ENCODE peak calls at places on chromosomes 3 and 15, in five cellular contexts. G is ovary, H is gastrocnemius medialis, O is heart left ventricle, I is prostate gland. F is an unnamed sample. For H3K36me3, the result is how much of the 10 kb centered on the place peaks cover.

GRCh38 chr3:174931969-174932368 is 72.8 kb downstream of the NAALADL2 start:
- DNase-seq in G (no peak), H (no peak), O (no peak), I (no peak), F (no peak)

GRCh38 chr3:138348107-138348949 is at the start of gene MRAS:
- DNase-seq in G (peak), H (peak), O (peak), I (peak), F (peak)

GRCh38 chr3:179156170-179156569 is 8.0 kb downstream of the PIK3CA start:
- DNase-seq in G (no peak), H (peak), O (no peak), I (no peak), F (no peak)

GRCh38 chr15:68028808-68029207 is 25.3 kb upstream of the PIAS1 start:
- DNase-seq in G (no peak), H (no peak), O (no peak), I (no peak), F (no peak)

GRCh38 chr3:18625085-18625484 is 199.9 kb upstream of the SATB1 start:
- DNase-seq in G (no peak), H (no peak), O (no peak), I (no peak), F (no peak)

GRCh38 chr3:170476291-170476690 is 57.6 kb downstream of the CLDN11 start:
- DNase-seq in G (no peak), H (no peak), O (no peak), I (no peak), F (no peak)

GRCh38 chr3:4907647-4908046 is 71.6 kb upstream of the BHLHE40 start:
- DNase-seq in G (no peak), H (no peak), O (no peak), I (no peak), F (no peak)

GRCh38 chr3:64158334-64158733 is 66.9 kb downstream of the PRICKLE2 start:
- DNase-seq in G (no peak), H (no peak), O (no peak), I (peak), F (peak)

GRCh38 chr3:61493339-61493738 is 68.0 kb upstream of the PTPRG start:
- DNase-seq in G (no peak), H (no peak), O (no peak), I (no peak), F (no peak)

GRCh38 chr15:36784717-36785116 is 205.3 kb downstream of the CDIN1 start:
- DNase-seq in G (no peak), H (no peak), O (no peak), I (no peak), F (peak)

GRCh38 chr3:129517516-129517915 is 10.9 kb upstream of the RHO start:
- DNase-seq in G (no peak), H (no peak), O (no peak), I (no peak), F (no peak)

GRCh38 chr3:134201201-134202130 is 49.2 kb downstream of the RYK start:
- DNase-seq in G (no peak), H (no peak), O (no peak), I (no peak), F (no peak)

GRCh38 chr3:64185436-64185835 is 39.8 kb downstream of the PRICKLE2 start:
- DNase-seq in G (no peak), H (no peak), O (no peak), I (no peak), F (no peak)

GRCh38 chr15:48554112-48554511 is 91.4 kb downstream of the FBN1 start:
- DNase-seq in G (no peak), H (no peak), O (no peak), I (no peak), F (no peak)

GRCh38 chr3:33831053-33831452 is 32.6 kb downstream of the PDCD6IP start:
- DNase-seq in G (no peak), H (no peak), O (no peak), I (no peak), F (no peak)

GRCh38 chr15:62783303-62783957 is 259.1 kb upstream of the TPM1 start:
- DNase-seq in G (no peak), H (no peak), O (no peak), I (no peak), F (no peak)

GRCh38 chr3:16388850-16389411 is 123.9 kb downstream of the OXNAD1 start:
- DNase-seq in G (no peak), H (no peak), O (no peak), I (no peak), F (no peak)

GRCh38 chr15:39320886-39321285 is 260.0 kb upstream of the THBS1 start:
- DNase-seq in G (no peak), H (no peak), O (no peak), I (no peak), F (no peak)

GRCh38 chr3:151135548-151136337 is 50.3 kb downstream of the MED12L start:
- DNase-seq in G (no peak), H (peak), O (no peak), I (no peak), F (peak)

GRCh38 chr3:20739814-20740213 is 553.8 kb upstream of the SGO1 start:
- DNase-seq in G (no peak), H (no peak), O (no peak), I (no peak), F (no peak)

GRCh38 chr15:95760508-95760907 is 570.0 kb upstream of the NR2F2 start:
- DNase-seq in G (peak), H (peak), O (no peak), I (no peak), F (no peak)

GRCh38 chr3:48431224-48432029 is 1.5 kb upstream of the PLXNB1 start:
- DNase-seq in G (peak), H (no peak), O (no peak), I (no peak), F (no peak)

GRCh38 chr3:173750095-173750494 is 352.6 kb downstream of the NLGN1 start:
- DNase-seq in G (no peak), H (no peak), O (no peak), I (no peak), F (no peak)

GRCh38 chr3:38112378-38112761 is 24.6 kb downstream of the ACAA1 start:
- DNase-seq in G (no peak), H (no peak), O (no peak), I (no peak), F (no peak)

GRCh38 chr15:62895139-62895866 is 147.2 kb upstream of the TPM1 start:
- DNase-seq in G (no peak), H (no peak), O (no peak), I (no peak), F (no peak)

GRCh38 chr3:36219398-36219797 is 160.9 kb upstream of the STAC start:
- DNase-seq in G (no peak), H (no peak), O (no peak), I (no peak), F (no peak)

GRCh38 chr3:174440350-174440716 is 418.8 kb upstream of the NAALADL2 start:
- DNase-seq in G (peak), H (no peak), O (peak), I (peak), F (no peak)

GRCh38 chr3:59456852-59457485 is 407.1 kb upstream of the CFAP20DC start:
- DNase-seq in G (no peak), H (no peak), O (no peak), I (no peak), F (no peak)

GRCh38 chr3:44915702-44916438 is 41.5 kb downstream of the TGM4 start:
- DNase-seq in G (no peak), H (no peak), O (no peak), I (no peak), F (no peak)

GRCh38 chr3:139520028-139520737 is 19.4 kb downstream of the RBP1 start:
- DNase-seq in G (no peak), H (no peak), O (no peak), I (no peak), F (no peak)

GRCh38 chr15:83285979-83286553 is 1.6 kb upstream of the BNC1 start:
- DNase-seq in G (no peak), H (no peak), O (no peak), I (no peak), F (no peak)

GRCh38 chr15:69480932-69481331 is 28.3 kb downstream of the RPLP1 start:
- DNase-seq in G (no peak), H (no peak), O (no peak), I (no peak), F (no peak)

GRCh38 chr3:20054549-20054987 is 14.3 kb downstream of the KAT2B start:
- DNase-seq in G (no peak), H (peak), O (peak), I (peak), F (peak)

GRCh38 chr3:77059354-77059753 is 19.5 kb downstream of the ROBO2 start:
- DNase-seq in G (no peak), H (no peak), O (no peak), I (no peak), F (no peak)

GRCh38 chr3:160372780-160373179 is 26.2 kb downstream of the IFT80 start:
- DNase-seq in G (no peak), H (no peak), O (no peak), I (no peak), F (no peak)

GRCh38 chr3:193882091-193882490 is 253.9 kb upstream of the HES1 start:
- DNase-seq in G (no peak), H (no peak), O (no peak), I (no peak), F (no peak)

GRCh38 chr3:135905058-135905724 is 60.3 kb upstream of the PPP2R3A start:
- DNase-seq in G (no peak), H (no peak), O (no peak), I (no peak), F (no peak)

DNA sequence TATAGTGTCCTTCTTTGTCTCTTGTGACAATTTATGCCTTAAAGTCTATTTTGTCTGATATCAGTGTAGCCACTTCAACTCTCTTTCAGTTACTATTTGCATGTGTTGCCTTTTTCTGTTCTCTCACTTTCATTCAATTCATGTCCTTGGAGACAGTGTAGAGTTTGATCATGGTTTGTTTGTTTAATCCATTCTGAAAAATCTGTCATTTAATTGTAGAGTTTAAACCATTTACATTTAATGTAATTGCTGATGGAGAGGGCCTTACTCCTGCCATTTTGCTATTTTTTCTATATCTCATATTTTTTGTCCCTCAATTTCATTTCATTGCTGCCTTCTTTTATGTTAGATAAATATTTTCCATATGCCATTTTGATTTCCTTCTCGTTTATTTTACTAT is 42.3 kb downstream of the LSM3 start:
- DNase-seq in G (no peak), H (no peak), O (no peak), I (no peak), F (no peak)
- TF ChIP-seq CTCF in G (no peak), H (no peak), O (no peak), I (no peak), F (no peak)

GRCh38 chr3:153161138-153161713 is 800 bp upstream of the RAP2B start:
- DNase-seq in G (peak), H (peak), O (peak), I (peak), F (peak)
- TF ChIP-seq POLR2A in G (peak), H (peak), O (peak), I (peak), F (peak)

DNA sequence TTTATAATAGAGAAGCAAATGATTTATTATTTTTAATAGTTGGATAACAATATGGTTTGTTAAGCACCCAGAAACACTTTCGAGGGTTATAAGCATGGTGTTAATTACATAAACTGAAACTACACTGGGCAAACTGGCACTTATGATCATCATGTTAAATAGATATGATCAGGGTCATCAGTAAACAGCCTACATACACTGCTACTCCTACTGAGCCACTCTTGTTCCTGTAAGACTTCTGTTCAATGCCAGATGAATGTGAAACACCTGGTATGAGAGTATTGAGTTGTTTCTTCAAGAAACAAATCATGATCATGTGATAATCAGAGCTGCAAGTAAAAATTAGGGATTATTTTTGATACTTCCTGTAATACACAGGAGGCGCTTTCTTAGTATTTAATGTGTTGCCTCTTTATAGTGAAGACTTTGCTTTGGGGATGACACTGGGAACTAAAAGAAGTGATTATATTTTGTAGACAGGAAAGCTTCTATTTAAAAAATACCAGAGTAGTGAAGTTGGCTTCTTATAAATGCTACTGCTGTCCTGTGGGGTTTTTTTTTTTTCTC is 32.3 kb upstream of the UTS2B start:
- DNase-seq in G (no peak), H (no peak), O (no peak), I (no peak), F (no peak)
- H3K36me3 ChIP-seq in G (under half), H (under half), O (under half), I (under half), F (under half)

GRCh38 chr15:57696146-57696545 is 10.4 kb upstream of the POLR2M start:
- DNase-seq in G (no peak), H (no peak), O (no peak), I (no peak), F (no peak)

GRCh38 chr15:57692709-57693108 is 13.8 kb upstream of the POLR2M start:
- DNase-seq in G (no peak), H (no peak), O (no peak), I (peak), F (no peak)

GRCh38 chr15:57691082-57691481 is 15.4 kb upstream of the POLR2M start:
- DNase-seq in G (no peak), H (no peak), O (no peak), I (peak), F (no peak)

GRCh38 chr15:57697588-57697987 is 8.9 kb upstream of the POLR2M start:
- DNase-seq in G (no peak), H (no peak), O (no peak), I (no peak), F (no peak)

DNA sequence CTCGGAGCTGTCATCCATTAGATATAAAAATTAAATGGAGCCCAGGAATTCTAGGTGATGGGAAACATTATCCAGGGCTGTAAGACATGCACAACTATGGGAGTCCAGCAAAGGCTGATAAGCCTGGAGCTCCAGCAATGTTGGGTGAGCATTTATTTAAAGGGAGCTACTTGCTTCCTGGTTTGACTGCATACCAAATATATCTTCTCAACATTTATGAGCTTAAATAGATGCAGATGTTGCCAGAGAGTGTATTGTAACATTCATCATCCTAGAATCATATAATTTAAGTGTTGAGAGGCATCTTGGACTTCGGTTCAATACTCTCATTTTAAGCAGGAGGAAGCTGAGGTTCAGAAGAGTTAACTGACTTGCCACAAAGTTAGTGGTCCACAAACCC is 12.2 kb upstream of the POLR2M start:
- DNase-seq in G (no peak), H (no peak), O (no peak), I (no peak), F (no peak)
- TF ChIP-seq CTCF in G (no peak), H (no peak), O (no peak), I (no peak), F (no peak)

GRCh38 chr15:31373096-31373865 is 46.6 kb downstream of the KLF13 start:
- DNase-seq in G (no peak), H (no peak), O (no peak), I (no peak), F (no peak)
- TF ChIP-seq POLR2A in G (no peak), H (no peak), O (no peak), I (no peak), F (no peak)